ENCODE peak calls at places on chromosomes 5 and 9, in ten cellular contexts. J, M, P, F, T, K, W, L, S and V are unnamed samples.

GRCh38 chr5:65037845-65038815 is 269.4 kb downstream of the CWC27 start:
- DNase-seq in J (peak), M (no peak), P (peak), F (peak), T (no peak), K (no peak), W (no peak), L (no peak), S (no peak), V (peak)

GRCh38 chr9:124390812-124391658 is 24.2 kb downstream of the PSMB7 start:
- DNase-seq in J (peak), M (no peak), P (no peak), F (peak), T (no peak), K (no peak), W (no peak), L (no peak), S (no peak), V (no peak)

GRCh38 chr9:116039312-116039711 is 114.3 kb upstream of the PAPPA start:
- DNase-seq in J (peak), M (no peak), P (no peak), F (peak), T (no peak), K (no peak), W (no peak), L (no peak), S (no peak), V (no peak)

GRCh38 chr9:127898433-127899199 is 787 bp downstream of the ST6GALNAC6 start:
- DNase-seq in J (peak), M (no peak), P (no peak), F (peak), T (peak), K (peak), W (no peak), L (peak), S (no peak), V (no peak)

GRCh38 chr5:167358868-167359492 is 932.5 kb upstream of the WWC1 start:
- DNase-seq in J (no peak), M (no peak), P (no peak), F (no peak), T (no peak), K (no peak), W (no peak), L (no peak), S (no peak), V (no peak)

GRCh38 chr5:6468870-6469269 is 20.2 kb downstream of the UBE2QL1 start:
- DNase-seq in J (no peak), M (no peak), P (no peak), F (no peak), T (no peak), K (no peak), W (no peak), L (no peak), S (no peak), V (no peak)

GRCh38 chr5:35129276-35129675 is 81.5 kb upstream of the AGXT2 start:
- DNase-seq in J (peak), M (no peak), P (no peak), F (no peak), T (no peak), K (no peak), W (no peak), L (peak), S (peak), V (no peak)

GRCh38 chr5:52024363-52024762 is 641.1 kb downstream of the ISL1 start:
- DNase-seq in J (peak), M (no peak), P (no peak), F (no peak), T (no peak), K (no peak), W (no peak), L (no peak), S (peak), V (no peak)

GRCh38 chr9:99130069-99130468 is 25.2 kb downstream of the TGFBR1 start:
- DNase-seq in J (no peak), M (no peak), P (no peak), F (no peak), T (peak), K (peak), W (no peak), L (no peak), S (no peak), V (no peak)

GRCh38 chr5:175747539-175748060 is 89.7 kb downstream of the HRH2 start:
- DNase-seq in J (no peak), M (no peak), P (no peak), F (no peak), T (no peak), K (no peak), W (no peak), L (no peak), S (no peak), V (no peak)

GRCh38 chr5:160507181-160507811 is 85.6 kb downstream of the PTTG1 start:
- DNase-seq in J (peak), M (no peak), P (no peak), F (no peak), T (no peak), K (no peak), W (no peak), L (no peak), S (peak), V (no peak)

GRCh38 chr5:151739395-151739794 is 19.0 kb downstream of the ATOX1 start:
- DNase-seq in J (no peak), M (no peak), P (no peak), F (no peak), T (no peak), K (no peak), W (no peak), L (no peak), S (no peak), V (no peak)

GRCh38 chr9:121676916-121677315 is 25.5 kb downstream of the DAB2IP start:
- DNase-seq in J (no peak), M (no peak), P (no peak), F (no peak), T (no peak), K (no peak), W (no peak), L (no peak), S (no peak), V (no peak)